ENCODE peak calls at places on chromosomes 7 and 10, in five cellular contexts. Y is endothelial cell of umbilical vein, S is GM12865, T is dorsolateral prefrontal cortex, H is kidney epithelial cell. U is an unnamed sample.

GRCh38 chr10:124632064-124632531 is 112.1 kb downstream of the FAM53B start:
- DNase-seq in Y (peak; percentile 31), S (no peak), T (no peak), H (no peak), U (peak; percentile 64)

GRCh38 chr7:157641866-157642265 is 305.1 kb downstream of the DNAJB6 start:
- DNase-seq in Y (no peak), S (no peak), T (no peak), H (no peak), U (no peak)

GRCh38 chr10:6095810-6096209 is 7.0 kb downstream of the RBM17 start:
- DNase-seq in Y (no peak), S (no peak), T (no peak), H (no peak), U (no peak)

GRCh38 chr7:142809671-142810070 is 38.9 kb downstream of the PRSS2 start:
- DNase-seq in Y (no peak), S (peak; percentile 52), T (no peak), H (no peak), U (no peak)

GRCh38 chr7:134632937-134633540 is 13.6 kb upstream of the BPGM start:
- DNase-seq in Y (peak; percentile 79), S (peak; percentile 69), T (no peak), H (no peak), U (peak; percentile 58)

GRCh38 chr7:43439631-43440401 is 143.1 kb upstream of the STK17A start:
- DNase-seq in Y (peak; percentile 37), S (peak; percentile 80), T (no peak), H (no peak), U (peak; percentile 45)

GRCh38 chr10:11813855-11814557 is 9.2 kb upstream of the PROSER2 start:
- DNase-seq in Y (peak; percentile 86), S (no peak), T (no peak), H (no peak), U (no peak)

GRCh38 chr10:71512794-71513379 is 116.2 kb downstream of the CDH23 start:
- DNase-seq in Y (no peak), S (no peak), T (no peak), H (peak; percentile 23), U (no peak)

GRCh38 chr10:116757246-116757645 is 14.9 kb upstream of the HSPA12A start:
- DNase-seq in Y (no peak), S (no peak), T (no peak), H (no peak), U (no peak)

GRCh38 chr7:107690611-107691010 is 30.0 kb downstream of the SLC26A4 start:
- DNase-seq in Y (peak; percentile 66), S (no peak), T (no peak), H (no peak), U (peak; percentile 45)

GRCh38 chr10:14751576-14752330 is 22.9 kb downstream of the FAM107B start:
- DNase-seq in Y (no peak), S (peak; percentile 12), T (no peak), H (no peak), U (peak; percentile 33)

GRCh38 chr7:50663396-50664102 is 98.3 kb upstream of the DDC start:
- DNase-seq in Y (no peak), S (no peak), T (no peak), H (no peak), U (no peak)

GRCh38 chr7:1854521-1855395 is 184.7 kb downstream of the ELFN1 start:
- DNase-seq in Y (no peak), S (no peak), T (peak; percentile 29), H (no peak), U (no peak)

GRCh38 chr7:73341877-73342276 is 13.9 kb downstream of the FKBP6 start:
- DNase-seq in Y (peak; percentile 21), S (peak; percentile 39), T (no peak), H (no peak), U (peak; percentile 74)

GRCh38 chr7:16627236-16627635 is 18.3 kb downstream of the ANKMY2 start:
- DNase-seq in Y (no peak), S (no peak), T (no peak), H (no peak), U (no peak)

GRCh38 chr10:132574783-132575319 is 37.3 kb downstream of the INPP5A start:
- DNase-seq in Y (no peak), S (no peak), T (no peak), H (peak; percentile 32), U (peak; percentile 68)

GRCh38 chr7:142556745-142557144 is 192.5 kb upstream of the PRSS1 start:
- DNase-seq in Y (peak; percentile 91), S (no peak), T (no peak), H (peak; percentile 94), U (peak; percentile 97)

GRCh38 chr10:62153191-62153590 is 115.5 kb downstream of the RTKN2 start:
- DNase-seq in Y (no peak), S (no peak), T (no peak), H (no peak), U (peak; percentile 7)

GRCh38 chr10:35637456-35637855 is 4.6 kb downstream of the FZD8 start:
- DNase-seq in Y (peak; percentile 22), S (no peak), T (no peak), H (no peak), U (peak; percentile 36)

GRCh38 chr7:100119701-100120517 is 475 bp downstream of the CNPY4 start:
- DNase-seq in Y (no peak), S (peak; percentile 71), T (peak; percentile 81), H (no peak), U (peak; percentile 67)

GRCh38 chr10:69004821-69005220 is 16.2 kb downstream of the KIFBP start:
- DNase-seq in Y (peak; percentile 61), S (peak; percentile 60), T (no peak), H (no peak), U (peak; percentile 58)

GRCh38 chr7:359226-359775 is 69.3 kb downstream of the FOXL3 start:
- DNase-seq in Y (no peak), S (no peak), T (no peak), H (no peak), U (no peak)

GRCh38 chr7:4771737-4772136 is 3.7 kb upstream of the AP5Z1 start:
- DNase-seq in Y (no peak), S (no peak), T (no peak), H (no peak), U (no peak)

GRCh38 chr7:17462059-17462695 is 163.7 kb downstream of the AHR start:
- DNase-seq in Y (no peak), S (no peak), T (no peak), H (no peak), U (no peak)

GRCh38 chr7:7769712-7770111 is 51.3 kb upstream of the RPA3 start:
- DNase-seq in Y (no peak), S (no peak), T (no peak), H (no peak), U (no peak)

GRCh38 chr7:158542651-158543400 is 44.8 kb downstream of the PTPRN2 start:
- DNase-seq in Y (no peak), S (no peak), T (no peak), H (no peak), U (no peak)

GRCh38 chr10:70346155-70346554 is 36.3 kb downstream of the LRRC20 start:
- DNase-seq in Y (no peak), S (no peak), T (no peak), H (no peak), U (no peak)

GRCh38 chr7:134434701-134435100 is 24.2 kb downstream of the AKR1B1 start:
- DNase-seq in Y (no peak), S (no peak), T (no peak), H (no peak), U (no peak)

DNA sequence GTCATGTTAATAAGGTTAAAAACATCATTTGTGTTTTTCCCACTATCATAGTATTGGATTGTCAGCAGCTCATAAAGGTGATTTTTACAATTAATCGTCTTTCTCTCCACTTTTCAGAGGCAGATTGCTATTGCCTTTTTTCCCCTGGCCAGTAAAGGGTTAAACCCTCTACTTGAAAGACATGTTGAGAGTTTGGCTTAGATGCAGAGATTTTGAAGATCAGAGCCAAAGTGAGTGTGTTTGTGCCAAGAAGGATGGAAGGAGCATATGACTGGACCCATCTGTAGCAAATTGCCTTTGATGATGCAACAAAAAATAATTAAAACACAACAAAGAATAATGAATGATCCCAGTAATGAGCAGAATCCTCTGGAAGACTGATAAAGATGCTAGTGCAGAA is 373.1 kb downstream of the MALRD1 start:
- DNase-seq in Y (no peak), S (no peak), T (no peak), H (no peak), U (no peak)
- H3K4me3 ChIP-seq in Y (no peak overlapping the region), S (no peak overlapping the region), T (no peak overlapping the region), H (no peak overlapping the region), U (no peak overlapping the region)

DNA sequence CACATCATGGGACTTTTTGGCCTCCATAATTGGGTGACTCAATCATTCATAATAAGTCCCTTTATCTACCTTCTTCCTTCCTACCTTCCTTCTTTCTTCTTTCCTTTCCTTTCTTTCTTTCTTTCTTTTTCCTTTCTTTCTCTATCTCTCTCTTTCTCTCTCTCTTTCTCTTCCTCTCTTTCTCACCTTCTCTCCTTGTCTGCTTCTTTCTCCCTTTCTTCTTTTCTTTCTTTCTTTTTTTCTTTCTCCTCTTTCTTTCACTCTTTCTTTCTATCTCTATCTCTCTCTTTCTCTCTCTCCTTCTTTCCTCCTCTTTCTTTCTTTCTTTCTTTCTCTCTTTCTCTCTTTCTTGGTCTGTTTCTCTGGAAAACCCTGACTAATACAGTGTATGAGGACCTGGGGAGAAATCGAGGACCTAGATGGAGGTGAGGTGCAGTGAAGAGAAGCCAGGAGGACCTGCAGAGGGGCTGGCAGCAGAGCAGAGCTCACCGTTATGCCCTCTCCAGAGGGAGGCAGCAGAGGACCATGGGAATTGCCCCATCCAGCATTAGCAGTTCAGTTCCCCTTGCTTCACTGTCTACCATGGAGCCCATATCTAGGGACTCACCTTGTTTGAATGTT is 52.7 kb upstream of the BTRC start:
- DNase-seq in Y (peak; percentile 44), S (peak; percentile 53), T (no peak), H (no peak), U (no peak)
- TF ChIP-seq CTCF in Y (peak; percentile 25), S (peak; percentile 51), T (peak; percentile 28), H (peak; percentile 56), U (peak; percentile 37)

DNA sequence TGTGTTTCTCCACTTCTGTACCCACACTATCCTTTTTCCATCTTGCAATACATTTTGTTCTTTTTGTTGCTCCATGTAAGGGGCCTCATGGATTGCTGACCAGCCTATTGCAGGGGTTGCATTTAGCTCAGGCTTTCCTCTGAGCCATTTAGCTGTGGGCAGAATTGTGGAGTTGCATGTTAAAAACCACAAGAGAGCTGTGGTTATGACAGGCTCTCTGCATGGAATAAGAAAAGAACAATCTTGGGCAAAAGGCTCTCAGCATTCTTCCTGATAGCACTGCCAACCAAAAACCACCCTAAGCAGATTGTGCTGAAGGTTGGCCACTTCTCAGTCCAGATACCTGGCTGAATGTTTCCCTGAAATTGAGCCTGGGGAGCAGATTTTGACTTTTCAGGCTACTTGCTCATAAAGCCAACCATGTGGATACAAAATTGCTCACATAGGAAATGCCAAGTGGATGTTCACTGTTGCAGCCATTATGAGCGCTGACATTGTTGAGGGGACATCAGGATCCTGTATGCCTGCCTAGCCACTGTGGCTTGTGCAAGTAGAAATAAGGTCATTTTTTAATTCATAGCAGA is 695.3 kb downstream of the LRMDA start:
- DNase-seq in Y (no peak), S (no peak), T (no peak), H (no peak), U (peak; percentile 55)
- H3K4me3 ChIP-seq in Y (no peak overlapping the region), S (no peak overlapping the region), T (no peak overlapping the region), H (no peak overlapping the region), U (no peak overlapping the region)

GRCh38 chr7:149800169-149800555 is 26.8 kb upstream of the ZNF467 start:
- DNase-seq in Y (no peak), S (no peak), T (no peak), H (no peak), U (no peak)

GRCh38 chr7:149801816-149802215 is 28.4 kb upstream of the ZNF467 start:
- DNase-seq in Y (no peak), S (no peak), T (no peak), H (no peak), U (no peak)

GRCh38 chr7:149801002-149801566 is 27.7 kb upstream of the ZNF467 start:
- DNase-seq in Y (no peak), S (no peak), T (no peak), H (no peak), U (no peak)

GRCh38 chr7:149797771-149798170 is 24.4 kb upstream of the ZNF467 start:
- DNase-seq in Y (no peak), S (no peak), T (no peak), H (no peak), U (no peak)

GRCh38 chr7:149799397-149800168 is 26.2 kb upstream of the ZNF467 start:
- DNase-seq in Y (no peak), S (peak; percentile 48), T (no peak), H (no peak), U (no peak)
- TF ChIP-seq CTCF in Y (peak; percentile 29), S (peak; percentile 64), T (peak; percentile 19), H (peak; percentile 37), U (peak; percentile 15)